ENCODE peak calls at places on chromosomes 13 and 19, in four cellular contexts. H, O, F and Q are unnamed samples. For H3K27me3, the result is how much of the 10 kb centered on the place peaks cover.

GRCh38 chr19:3700242-3701032 is at the start of gene PIP5K1C:
- DNase-seq in F (peak), H (peak), O (peak), Q (no peak)

GRCh38 chr13:107665926-107666458 is 549.3 kb downstream of the LIG4 start:
- DNase-seq in O (no peak), F (no peak), H (peak), Q (no peak)

GRCh38 chr13:112529216-112529615 is 58.7 kb downstream of the TUBGCP3 start:
- DNase-seq in F (no peak), H (no peak), O (no peak), Q (no peak)

GRCh38 chr19:47047931-47048399 is 459 bp downstream of the TMEM160 start:
- DNase-seq in H (peak), O (peak), F (peak), Q (peak)

GRCh38 chr13:113585828-113586355 is 1.3 kb downstream of the TFDP1 start:
- DNase-seq in O (no peak), H (no peak), F (no peak), Q (no peak)

GRCh38 chr13:94433055-94433947 is 46.2 kb downstream of the DCT start:
- DNase-seq in H (no peak), O (no peak), F (no peak), Q (no peak)

GRCh38 chr19:2507109-2507508 is 31.2 kb downstream of the GADD45B start:
- DNase-seq in O (peak), F (no peak), H (peak), Q (no peak)

GRCh38 chr19:18895828-18896341 is at the start of gene CERS1:
- DNase-seq in O (no peak), H (no peak), F (no peak), Q (no peak)

GRCh38 chr19:19599190-19599535 is 19.3 kb downstream of the PBX4 start:
- DNase-seq in F (no peak), H (no peak), O (no peak), Q (no peak)

GRCh38 chr13:70191034-70191433 is 82.8 kb upstream of the KLHL1 start:
- DNase-seq in F (no peak), O (no peak), H (no peak), Q (no peak)

GRCh38 chr13:94947965-94948371 is 235.6 kb upstream of the SOX21 start:
- DNase-seq in O (no peak), H (no peak), F (no peak), Q (no peak)

GRCh38 chr13:28631792-28632191 is 27.1 kb upstream of the POMP start:
- DNase-seq in H (peak), O (no peak), F (no peak), Q (no peak)

GRCh38 chr13:73722120-73722519 is 412.1 kb downstream of the KLF12 start:
- DNase-seq in H (peak), F (no peak), O (no peak), Q (peak)

GRCh38 chr13:81393686-81394085 is 1052.8 kb upstream of the SPRY2 start:
- DNase-seq in F (no peak), O (no peak), H (no peak), Q (no peak)

GRCh38 chr13:50646070-50646469 is 197.4 kb downstream of the DLEU7 start:
- DNase-seq in H (no peak), F (no peak), O (no peak), Q (no peak)

GRCh38 chr19:49635530-49636229 is 4.3 kb downstream of the RRAS start:
- DNase-seq in H (peak), F (no peak), O (no peak), Q (no peak)

GRCh38 chr19:33745297-33745696 is 51.4 kb upstream of the KCTD15 start:
- DNase-seq in O (no peak), F (no peak), H (no peak), Q (no peak)

GRCh38 chr13:21661510-21661909 is 9.4 kb upstream of the FGF9 start:
- DNase-seq in H (no peak), F (no peak), O (no peak), Q (no peak)

GRCh38 chr19:7928741-7929701 is 3.1 kb upstream of the CTXN1 start:
- DNase-seq in O (peak), F (no peak), H (peak), Q (peak)

GRCh38 chr19:49565261-49565660 is 15.1 kb downstream of the NOSIP start:
- DNase-seq in O (no peak), F (no peak), H (no peak), Q (no peak)

GRCh38 chr19:2495130-2495641 is 19.3 kb downstream of the GADD45B start:
- DNase-seq in O (peak), F (peak), H (peak), Q (no peak)

GRCh38 chr13:19153782-19154450 is 27.7 kb downstream of the TUBA3C start:
- DNase-seq in O (no peak), H (no peak), F (no peak), Q (no peak)

GRCh38 chr19:6425732-6426686 is 1.4 kb upstream of the KHSRP start:
- DNase-seq in H (no peak), O (no peak), F (no peak), Q (no peak)

GRCh38 chr13:20714563-20715339 is 11.3 kb downstream of the IL17D start:
- DNase-seq in H (peak), F (peak), O (no peak), Q (no peak)

GRCh38 chr19:18051887-18052286 is 34.8 kb downstream of the IL12RB1 start:
- DNase-seq in F (peak), O (no peak), H (no peak), Q (no peak)

GRCh38 chr19:34734601-34735103 is 609 bp downstream of the ZNF181 start:
- DNase-seq in F (no peak), H (no peak), O (no peak), Q (no peak)

GRCh38 chr13:53343345-53343744 is 314.7 kb downstream of the OLFM4 start:
- DNase-seq in H (no peak), O (no peak), F (no peak), Q (no peak)

GRCh38 chr19:6233051-6233826 is 46.5 kb downstream of the MLLT1 start:
- DNase-seq in H (peak), F (peak), O (peak), Q (no peak)

GRCh38 chr13:59384154-59384553 is 779.6 kb downstream of the DIAPH3 start:
- DNase-seq in H (no peak), F (no peak), O (no peak), Q (no peak)

GRCh38 chr13:59750860-59751259 is 412.9 kb downstream of the DIAPH3 start:
- DNase-seq in F (no peak), H (peak), O (no peak), Q (peak)

GRCh38 chr13:113777311-113778260 is 18.6 kb downstream of the TMEM255B start:
- DNase-seq in F (no peak), O (no peak), H (peak), Q (no peak)

GRCh38 chr19:23436318-23436717 is 41.0 kb upstream of the ZNF91 start:
- DNase-seq in F (no peak), O (no peak), H (no peak), Q (no peak)

GRCh38 chr19:16888629-16889371 is at the start of gene F2RL3:
- DNase-seq in O (peak), F (peak), H (peak), Q (no peak)
- TF ChIP-seq CTCF in O (no peak), F (no peak), H (no peak), Q (no peak)

DNA sequence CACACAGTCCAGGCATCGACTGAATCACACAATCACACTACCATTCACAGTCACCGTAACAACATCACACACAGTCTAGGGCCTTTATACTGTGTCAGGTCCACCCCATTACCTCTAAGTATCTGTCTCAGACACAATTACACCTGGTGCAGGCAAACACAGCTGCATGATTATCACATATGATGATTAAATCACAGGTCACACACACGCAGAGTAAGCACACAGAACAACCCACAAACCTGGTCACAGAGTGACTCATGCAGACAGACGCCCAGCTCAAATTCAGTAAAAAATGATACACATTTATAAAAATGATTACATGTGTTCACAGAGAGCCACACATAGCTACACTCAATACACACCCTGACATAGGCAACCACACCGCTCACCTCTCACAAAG is 1.2 kb upstream of the ZSCAN22 start:
- DNase-seq in F (no peak), O (no peak), H (peak), Q (no peak)
- H3K4me3 ChIP-seq in F (peak), O (no peak), H (peak), Q (no peak)

GRCh38 chr19:48397636-48398328 is 4.3 kb downstream of the GRIN2D start:
- DNase-seq in O (no peak), H (no peak), F (no peak), Q (no peak)
- H3K27me3 ChIP-seq in O (under half), H (half or more), F (half or more), Q (under half)

DNA sequence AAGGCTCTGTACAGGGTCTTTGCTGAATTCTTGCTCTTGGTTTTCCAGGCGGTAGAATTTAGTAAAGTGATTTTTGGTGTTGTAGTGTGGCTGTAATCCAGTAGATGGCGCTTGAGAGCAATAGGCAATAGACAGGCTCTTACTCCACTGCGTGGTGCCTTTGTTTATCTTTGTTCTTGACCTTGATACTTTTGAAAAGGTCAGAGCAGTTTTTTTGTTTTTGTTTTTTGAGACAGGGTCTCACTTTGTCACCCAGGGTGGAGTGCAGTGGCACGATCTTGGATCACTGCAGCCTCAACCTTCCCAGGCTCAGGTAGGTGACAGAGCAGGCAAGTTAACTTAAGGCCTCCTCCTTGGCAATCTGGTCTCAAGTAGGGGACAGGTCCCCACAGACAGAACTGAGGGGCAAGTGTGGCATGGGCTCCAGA is 12.2 kb upstream of the LILRA5 start:
- DNase-seq in H (peak), O (no peak), F (no peak), Q (no peak)
- TF ChIP-seq CTCF in H (peak), O (peak), F (peak), Q (peak)